ENCODE peak calls at places on chromosomes 13 and 19, in eight cellular contexts. S is astrocyte of the spinal cord, I is adrenal gland, P is WERI-Rb-1, G is cardiac muscle cell, A is tibial nerve, F is cardiac fibroblast, H is thoracic aorta. D is an unnamed sample.

GRCh38 chr13:111204438-111205177 is 89.5 kb downstream of the ARHGEF7 start:
- DNase-seq in S (peak), I (peak), P (no peak), G (peak), A (peak), F (peak), H (peak), D (peak)

GRCh38 chr19:44912854-44913253 is 1.6 kb upstream of the APOC1 start:
- DNase-seq in S (no peak), I (peak), P (no peak), G (peak), A (no peak), F (peak), H (no peak), D (no peak)

GRCh38 chr19:14731200-14731599 is 41.4 kb downstream of the ZNF333 start:
- DNase-seq in S (no peak), I (no peak), P (no peak), G (no peak), A (no peak), F (no peak), H (no peak), D (no peak)

GRCh38 chr19:55642153-55643002 is 1.1 kb upstream of the ZNF581 start:
- DNase-seq in S (no peak), I (no peak), P (no peak), G (peak), A (no peak), F (peak), H (no peak), D (no peak)

GRCh38 chr19:7862413-7862951 is 11.7 kb downstream of the PRR36 start:
- DNase-seq in S (peak), I (peak), P (no peak), G (peak), A (no peak), F (peak), H (no peak), D (no peak)

GRCh38 chr13:59834801-59835200 is 328.9 kb downstream of the DIAPH3 start:
- DNase-seq in S (peak), I (no peak), P (no peak), G (peak), A (no peak), F (peak), H (no peak), D (peak)

GRCh38 chr19:58033741-58034475 is at the start of gene ZSCAN1:
- DNase-seq in S (peak), I (peak), P (peak), G (peak), A (peak), F (peak), H (no peak), D (no peak)

GRCh38 chr19:49415102-49415809 is 8.0 kb downstream of the PTH2 start:
- DNase-seq in S (no peak), I (no peak), P (no peak), G (peak), A (no peak), F (peak), H (no peak), D (no peak)

GRCh38 chr19:292951-293350 is 1.7 kb upstream of the PLPP2 start:
- DNase-seq in S (no peak), I (no peak), P (no peak), G (no peak), A (no peak), F (no peak), H (no peak), D (no peak)

GRCh38 chr13:45511310-45512147 is 46.8 kb downstream of the COG3 start:
- DNase-seq in S (peak), I (peak), P (peak), G (peak), A (peak), F (peak), H (no peak), D (no peak)

GRCh38 chr13:97477824-97478223 is 43.9 kb downstream of the RAP2A start:
- DNase-seq in S (no peak), I (no peak), P (no peak), G (no peak), A (no peak), F (no peak), H (no peak), D (no peak)

GRCh38 chr13:53605306-53605705 is 576.7 kb downstream of the OLFM4 start:
- DNase-seq in S (no peak), I (no peak), P (no peak), G (no peak), A (no peak), F (no peak), H (no peak), D (no peak)

GRCh38 chr13:76837811-76838210 is 48.4 kb downstream of the KCTD12 start:
- DNase-seq in S (no peak), I (no peak), P (no peak), G (peak), A (no peak), F (peak), H (no peak), D (no peak)

GRCh38 chr19:39497850-39498261 is 891 bp upstream of the DLL3 start:
- DNase-seq in S (peak), I (no peak), P (peak), G (peak), A (no peak), F (peak), H (no peak), D (no peak)

GRCh38 chr13:55160911-55161310 is 1979.8 kb upstream of the PRR20A start:
- DNase-seq in S (no peak), I (no peak), P (no peak), G (no peak), A (no peak), F (no peak), H (no peak), D (no peak)

GRCh38 chr19:17889609-17890214 is 18.0 kb downstream of the SLC5A5 start:
- DNase-seq in S (peak), I (peak), P (no peak), G (peak), A (no peak), F (peak), H (no peak), D (no peak)

GRCh38 chr13:21676611-21677021 is 5.7 kb downstream of the FGF9 start:
- DNase-seq in S (no peak), I (peak), P (no peak), G (no peak), A (no peak), F (no peak), H (no peak), D (no peak)

GRCh38 chr19:47637550-47637949 is 28.6 kb downstream of the BICRA start:
- DNase-seq in S (no peak), I (no peak), P (no peak), G (peak), A (no peak), F (peak), H (no peak), D (peak)

GRCh38 chr13:57933606-57934005 is 302.1 kb downstream of the PCDH17 start:
- DNase-seq in S (no peak), I (no peak), P (no peak), G (no peak), A (no peak), F (no peak), H (no peak), D (no peak)

GRCh38 chr13:101289764-101290163 is 126.5 kb downstream of the NALCN start:
- DNase-seq in S (peak), I (no peak), P (peak), G (peak), A (no peak), F (peak), H (no peak), D (no peak)

GRCh38 chr13:27919934-27920676 is at the start of gene PDX1:
- DNase-seq in S (no peak), I (peak), P (peak), G (no peak), A (no peak), F (no peak), H (no peak), D (no peak)

GRCh38 chr19:31285744-31286143 is 63.5 kb downstream of the TSHZ3 start:
- DNase-seq in S (peak), I (no peak), P (no peak), G (peak), A (no peak), F (peak), H (no peak), D (no peak)

GRCh38 chr13:46679369-46680180 is 117.4 kb downstream of the ESD start:
- DNase-seq in S (peak), I (no peak), P (no peak), G (peak), A (peak), F (peak), H (no peak), D (no peak)

GRCh38 chr13:94408300-94409036 is 71.0 kb downstream of the DCT start:
- DNase-seq in S (no peak), I (no peak), P (no peak), G (no peak), A (no peak), F (no peak), H (no peak), D (no peak)

GRCh38 chr19:50358483-50359431 is 6.7 kb downstream of the NAPSA start:
- DNase-seq in S (peak), I (peak), P (no peak), G (peak), A (no peak), F (peak), H (no peak), D (no peak)

GRCh38 chr19:4710281-4710600 is 13.4 kb downstream of the DPP9 start:
- DNase-seq in S (no peak), I (no peak), P (no peak), G (no peak), A (no peak), F (no peak), H (no peak), D (no peak)

GRCh38 chr19:38031423-38031770 is 124.4 kb downstream of the SIPA1L3 start:
- DNase-seq in S (peak), I (no peak), P (no peak), G (peak), A (no peak), F (peak), H (no peak), D (no peak)

GRCh38 chr19:1470864-1471513 is 8.0 kb downstream of the C19orf25 start:
- DNase-seq in S (no peak), I (no peak), P (peak), G (no peak), A (no peak), F (no peak), H (no peak), D (no peak)

GRCh38 chr13:95388420-95389079 is 87.3 kb upstream of the ABCC4 start:
- DNase-seq in S (no peak), I (no peak), P (no peak), G (no peak), A (no peak), F (no peak), H (no peak), D (no peak)

GRCh38 chr19:50780753-50781480 is 9.3 kb upstream of the ACP4 start:
- DNase-seq in S (no peak), I (no peak), P (no peak), G (no peak), A (no peak), F (no peak), H (no peak), D (no peak)

GRCh38 chr13:112917056-112917664 is 51.9 kb upstream of the MCF2L start:
- DNase-seq in S (no peak), I (no peak), P (no peak), G (no peak), A (no peak), F (no peak), H (no peak), D (no peak)
- H3K4me3 ChIP-seq in S (no peak), I (no peak), P (no peak), G (no peak), A (no peak), F (no peak), H (no peak), D (no peak)

GRCh38 chr19:21912654-21913053 is 76.7 kb upstream of the ZNF43 start:
- DNase-seq in S (no peak), I (no peak), P (peak), G (no peak), A (no peak), F (no peak), H (no peak), D (no peak)
- TF ChIP-seq CTCF in S (no peak), I (no peak), P (peak), G (no peak), A (no peak), F (no peak), H (no peak), D (no peak)

GRCh38 chr13:22883262-22883840 is 297.4 kb upstream of the SGCG start:
- DNase-seq in S (no peak), I (no peak), P (no peak), G (no peak), A (no peak), F (no peak), H (no peak), D (no peak)
- H3K4me3 ChIP-seq in S (no peak), I (no peak), P (no peak), G (no peak), A (no peak), F (no peak), H (no peak), D (no peak)

GRCh38 chr19:28351761-28352160 is 861.2 kb downstream of the UQCRFS1 start:
- DNase-seq in S (peak), I (no peak), P (no peak), G (no peak), A (no peak), F (no peak), H (no peak), D (no peak)
- TF ChIP-seq CTCF in S (no peak), I (no peak), P (no peak), G (no peak), A (no peak), F (no peak), H (no peak), D (no peak)

GRCh38 chr13:109152941-109153340 is 523.5 kb downstream of the MYO16 start:
- DNase-seq in S (peak), I (no peak), P (no peak), G (no peak), A (no peak), F (no peak), H (no peak), D (no peak)

GRCh38 chr13:109155301-109155761 is 525.9 kb downstream of the MYO16 start:
- DNase-seq in S (peak), I (no peak), P (no peak), G (peak), A (no peak), F (peak), H (no peak), D (peak)

GRCh38 chr13:109152311-109152820 is 523.0 kb downstream of the MYO16 start:
- DNase-seq in S (no peak), I (no peak), P (no peak), G (no peak), A (no peak), F (no peak), H (no peak), D (no peak)

GRCh38 chr13:109154546-109154945 is 525.1 kb downstream of the MYO16 start:
- DNase-seq in S (no peak), I (no peak), P (no peak), G (no peak), A (no peak), F (peak), H (no peak), D (no peak)

DNA sequence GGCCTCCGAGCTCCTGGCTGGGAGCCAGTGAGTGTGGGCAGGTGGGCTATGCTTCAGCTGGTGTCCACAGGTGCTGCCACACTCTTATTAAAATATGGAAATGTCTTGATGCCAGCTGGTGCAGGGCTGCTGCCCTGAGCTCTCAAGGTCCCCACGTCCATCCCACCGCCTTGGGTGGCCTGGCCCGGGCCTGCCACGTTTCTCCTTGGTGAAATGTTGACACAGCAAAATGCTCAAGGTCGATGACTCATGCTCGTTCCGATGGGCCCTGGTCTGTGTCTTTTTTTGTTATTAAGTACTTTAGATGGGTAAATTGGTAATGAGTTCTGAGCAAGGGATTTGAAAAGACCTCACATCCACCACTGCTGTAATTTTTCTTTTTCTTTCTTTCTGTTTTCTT is 524.7 kb downstream of the MYO16 start:
- DNase-seq in S (no peak), I (peak), P (no peak), G (no peak), A (no peak), F (no peak), H (no peak), D (no peak)
- H3K4me3 ChIP-seq in S (no peak), I (no peak), P (no peak), G (no peak), A (no peak), F (no peak), H (no peak), D (no peak)

GRCh38 chr19:12750851-12751250 is 740 bp upstream of the BEST2 start:
- DNase-seq in S (no peak), I (no peak), P (no peak), G (no peak), A (no peak), F (no peak), H (no peak), D (no peak)
- TF ChIP-seq CTCF in S (no peak), I (no peak), P (no peak), G (no peak), A (no peak), F (no peak), H (no peak), D (no peak)

GRCh38 chr13:62209539-62209938 is 793.9 kb upstream of the PCDH20 start:
- DNase-seq in S (no peak), I (no peak), P (no peak), G (no peak), A (no peak), F (no peak), H (no peak), D (no peak)

GRCh38 chr13:62212246-62212645 is 796.6 kb upstream of the PCDH20 start:
- DNase-seq in S (no peak), I (no peak), P (no peak), G (no peak), A (no peak), F (no peak), H (no peak), D (no peak)

GRCh38 chr13:62210951-62211350 is 795.3 kb upstream of the PCDH20 start:
- DNase-seq in S (no peak), I (no peak), P (no peak), G (no peak), A (no peak), F (no peak), H (no peak), D (no peak)

GRCh38 chr13:62205273-62205672 is 789.6 kb upstream of the PCDH20 start:
- DNase-seq in S (no peak), I (no peak), P (no peak), G (no peak), A (no peak), F (no peak), H (no peak), D (no peak)

DNA sequence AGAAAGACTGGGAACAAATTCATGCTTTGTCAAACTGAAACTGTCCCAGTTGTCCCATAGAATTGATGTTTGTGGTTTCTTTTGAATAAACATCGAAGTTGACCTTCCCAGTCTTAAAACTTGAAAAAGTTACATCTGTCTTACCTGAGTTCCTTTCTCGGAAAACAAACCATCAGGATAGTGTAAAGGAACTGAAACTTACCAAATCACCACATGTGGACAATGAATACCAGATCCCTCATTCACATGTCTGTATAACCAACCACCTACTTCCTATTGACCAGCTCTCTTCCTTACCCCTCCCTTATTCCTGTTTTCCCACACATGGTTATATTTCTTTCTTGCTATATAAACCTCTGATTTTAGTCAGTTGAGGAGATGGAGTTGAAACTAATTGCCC is 791.7 kb upstream of the PCDH20 start:
- DNase-seq in S (no peak), I (no peak), P (no peak), G (no peak), A (no peak), F (no peak), H (no peak), D (no peak)
- H3K4me3 ChIP-seq in S (no peak), I (no peak), P (no peak), G (no peak), A (no peak), F (no peak), H (no peak), D (no peak)

DNA sequence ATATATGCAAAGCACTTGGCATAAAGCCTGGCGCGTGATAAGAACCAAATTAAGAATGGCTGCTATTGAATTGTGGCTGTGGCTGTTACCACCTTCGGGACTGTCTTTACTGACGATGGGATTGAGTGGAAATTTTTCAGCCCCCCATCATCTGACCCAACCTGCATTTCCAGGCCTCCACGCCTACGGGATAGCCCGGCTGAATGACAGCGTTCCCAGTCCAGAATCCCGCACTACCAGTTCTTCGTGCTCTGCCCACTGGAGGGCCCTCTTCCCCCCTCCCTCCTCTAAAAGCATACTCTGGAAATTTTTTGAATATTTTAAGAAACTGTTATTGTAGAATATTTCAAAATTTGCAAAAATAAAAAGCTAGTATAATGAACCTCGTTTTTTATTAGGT is 11.0 kb downstream of the KRTDAP start:
- DNase-seq in S (no peak), I (no peak), P (no peak), G (no peak), A (no peak), F (no peak), H (no peak), D (no peak)
- TF ChIP-seq CTCF in S (no peak), I (no peak), P (no peak), G (no peak), A (no peak), F (no peak), H (no peak), D (no peak)

GRCh38 chr19:41330946-41331678 is 21.1 kb downstream of the CCDC97 start:
- DNase-seq in S (no peak), I (no peak), P (no peak), G (no peak), A (no peak), F (no peak), H (no peak), D (no peak)
- H3K4me3 ChIP-seq in S (no peak), I (no peak), P (no peak), G (no peak), A (no peak), F (no peak), H (no peak), D (no peak)